ENCODE peak calls at places on chromosomes 12 and 14, in five cellular contexts. I is upper lobe of right lung, S is GM12865, M is breast epithelium, B is Panc1. Y is an unnamed sample.

GRCh38 chr14:74290415-74290814 is 12.3 kb downstream of the ABCD4 start:
- DNase-seq in M (no peak), I (no peak), S (peak), B (no peak), Y (no peak)

GRCh38 chr12:22002430-22002829 is 43.6 kb upstream of the CMAS start:
- DNase-seq in M (no peak), I (no peak), B (no peak), S (no peak), Y (no peak)

GRCh38 chr12:104604070-104604994 is 147.6 kb downstream of the CHST11 start:
- DNase-seq in M (peak), S (peak), I (peak), B (no peak), Y (no peak)

GRCh38 chr14:64960762-64961276 is 11.3 kb downstream of the RAB15 start:
- DNase-seq in M (peak), S (no peak), I (peak), B (no peak), Y (no peak)

GRCh38 chr14:58912799-58913432 is 275.2 kb downstream of the DACT1 start:
- DNase-seq in B (no peak), M (no peak), I (no peak), S (no peak), Y (no peak)

GRCh38 chr12:126784328-126784921 is 1482.5 kb upstream of the TMEM132C start:
- DNase-seq in I (no peak), S (peak), M (no peak), B (no peak), Y (no peak)

GRCh38 chr14:81311128-81311527 is 89.0 kb downstream of the STON2 start:
- DNase-seq in M (no peak), B (no peak), I (no peak), S (no peak), Y (no peak)

GRCh38 chr14:34911209-34912150 is 36.3 kb upstream of the BAZ1A start:
- DNase-seq in B (no peak), I (no peak), M (no peak), S (no peak), Y (no peak)

GRCh38 chr14:22653012-22653621 is 9.0 kb upstream of the OR6J1 start:
- DNase-seq in I (peak), M (peak), B (no peak), S (peak), Y (no peak)

GRCh38 chr12:25266522-25266921 is 15.8 kb upstream of the KRAS start:
- DNase-seq in S (no peak), M (no peak), B (no peak), I (no peak), Y (no peak)

GRCh38 chr14:62938774-62939173 is 106.5 kb downstream of the KCNH5 start:
- DNase-seq in M (no peak), S (no peak), B (no peak), I (no peak), Y (no peak)

GRCh38 chr14:96040836-96041371 is 1.7 kb downstream of the C14orf132 start:
- DNase-seq in S (no peak), I (no peak), M (no peak), B (no peak), Y (no peak)
- TF ChIP-seq CTCF in S (no peak), I (no peak), M (no peak), B (no peak), Y (no peak)

GRCh38 chr14:24213866-24214652 is 771 bp upstream of the CHMP4A start:
- DNase-seq in S (no peak), I (no peak), B (no peak), M (no peak), Y (no peak)
- TF ChIP-seq CTCF in S (no peak), I (no peak), B (no peak), M (no peak), Y (no peak)

DNA sequence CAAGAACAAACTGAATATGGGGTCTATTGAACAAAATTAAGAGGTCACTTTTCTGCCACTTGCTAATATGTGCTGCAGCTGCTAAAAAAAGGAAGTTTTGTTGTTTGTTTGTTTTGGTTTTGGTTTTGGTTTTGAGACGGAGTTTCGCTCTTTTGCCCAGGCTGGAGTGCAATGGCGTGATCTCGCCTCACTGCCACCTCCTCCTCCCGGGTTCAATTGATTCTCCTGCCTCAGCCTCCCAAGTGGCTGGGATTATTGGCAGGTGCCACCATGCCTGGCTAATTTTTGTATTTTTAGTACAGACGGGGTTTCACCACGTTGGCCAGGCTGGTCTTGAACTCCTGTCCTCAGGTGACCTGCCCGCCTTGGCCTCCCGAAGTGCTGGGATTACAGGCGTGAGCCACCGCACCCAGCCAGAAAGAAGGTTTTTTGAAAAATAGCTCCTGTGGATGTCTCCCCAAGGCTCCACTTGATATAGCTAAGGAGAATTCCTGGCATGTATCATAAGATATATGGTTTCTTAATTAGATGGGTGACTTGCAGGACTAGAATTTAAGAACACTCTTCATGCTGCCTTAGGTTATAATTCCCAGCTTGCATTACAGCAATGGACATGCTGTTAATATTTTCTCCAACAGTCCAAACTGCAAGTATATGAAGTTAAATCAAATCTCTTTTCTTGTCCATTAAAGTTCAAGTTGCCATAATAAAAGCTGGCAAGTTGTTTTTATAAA is 237.6 kb upstream of the AMIGO2 start:
- DNase-seq in I (no peak), B (no peak), M (no peak), S (peak), Y (no peak)
- TF ChIP-seq CTCF in I (no peak), B (no peak), M (no peak), S (no peak), Y (no peak)

GRCh38 chr12:132342828-132343227 is 13.4 kb upstream of the GALNT9 start:
- DNase-seq in S (no peak), I (no peak), M (no peak), B (no peak), Y (no peak)

GRCh38 chr12:132344181-132344580 is 14.8 kb upstream of the GALNT9 start:
- DNase-seq in B (no peak), M (no peak), S (no peak), I (no peak), Y (no peak)

GRCh38 chr12:132343294-132343972 is 14.0 kb upstream of the GALNT9 start:
- DNase-seq in S (no peak), I (no peak), M (no peak), B (no peak), Y (no peak)

GRCh38 chr12:132341318-132342050 is 12.1 kb upstream of the GALNT9 start:
- DNase-seq in B (no peak), I (no peak), S (no peak), M (no peak), Y (no peak)

GRCh38 chr12:132342322-132342721 is 12.9 kb upstream of the GALNT9 start:
- DNase-seq in M (no peak), S (no peak), B (no peak), I (no peak), Y (no peak)
- TF ChIP-seq CTCF in M (no peak), S (no peak), B (no peak), I (peak), Y (no peak)

DNA sequence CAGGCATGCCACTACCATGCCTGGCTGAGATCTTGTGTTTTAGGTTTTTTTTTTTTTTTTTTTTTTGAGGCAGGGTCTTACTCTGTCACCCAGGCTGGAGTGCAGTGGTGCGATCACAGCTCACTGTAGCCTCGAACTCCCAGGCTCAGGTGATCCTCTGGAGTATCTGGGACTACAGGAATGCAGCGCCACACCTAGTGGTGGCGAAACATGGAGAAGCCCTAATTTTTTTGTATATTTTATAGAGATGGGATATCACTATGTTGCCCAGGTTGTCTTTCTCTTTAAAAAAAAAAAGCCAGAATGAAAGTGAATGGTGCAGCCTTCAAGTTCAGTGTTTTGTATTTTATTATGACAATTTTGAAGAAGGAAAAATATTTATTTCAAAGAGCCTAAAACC is 44.1 kb downstream of the FGD4 start:
- DNase-seq in I (no peak), M (no peak), B (no peak), S (no peak), Y (no peak)
- TF ChIP-seq CTCF in I (no peak), M (no peak), B (no peak), S (no peak), Y (no peak)

GRCh38 chr14:21326972-21327371 is 47.1 kb downstream of the RPGRIP1 start:
- DNase-seq in S (no peak), I (no peak), B (no peak), M (no peak), Y (no peak)
- TF ChIP-seq CTCF in S (no peak), I (no peak), B (no peak), M (no peak), Y (no peak)

DNA sequence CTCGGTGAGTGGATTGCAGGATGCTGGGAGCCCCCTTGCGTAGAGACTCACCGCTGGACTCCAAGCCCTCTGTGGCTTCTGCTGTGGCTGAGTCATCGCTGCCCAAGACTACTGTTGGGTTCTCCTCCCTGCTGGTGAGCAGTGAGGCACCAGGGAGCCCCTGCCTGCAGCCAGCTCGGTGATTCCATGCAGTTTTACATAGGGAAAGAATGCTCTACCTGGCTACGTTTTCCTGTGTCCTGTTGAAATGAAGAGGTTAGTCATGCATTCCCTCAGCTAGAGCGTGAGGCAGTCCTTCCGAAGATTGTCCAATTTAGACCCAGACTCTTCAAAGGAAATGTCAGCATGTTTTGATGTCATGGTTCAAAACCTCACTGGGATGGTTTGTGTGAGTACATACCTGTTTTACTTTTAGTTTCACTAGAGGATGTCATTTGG is 28.2 kb downstream of the TRAF3 start:
- DNase-seq in I (no peak), M (no peak), B (no peak), S (peak), Y (no peak)
- TF ChIP-seq CTCF in I (no peak), M (no peak), B (no peak), S (no peak), Y (no peak)

Y was measured in esophagus squamous epithelium.